ENCODE peak calls at places on chromosomes 16 and 17, in eight cellular contexts. One of them, this sample, is unnamed. For H3K4me1, the result is how much of the 10 kb centered on the place peaks cover.

GRCh38 chr16:24070851-24071250 is 185.3 kb upstream of the CACNG3 start:
- DNase-seq in NT2/D1: peak
- DNase-seq in colonic mucosa: no peak
- DNase-seq in fibroblast of lung: peak
- DNase-seq in IMR-90: peak
- DNase-seq in PC-3: peak
- DNase-seq in HCT116: peak
- DNase-seq in neural progenitor cell: peak
- DNase-seq in this sample: peak

GRCh38 chr16:2035431-2036199 is 8.9 kb downstream of the NHERF2 start:
- DNase-seq in NT2/D1: no peak
- DNase-seq in neural progenitor cell: peak
- DNase-seq in fibroblast of lung: peak
- DNase-seq in IMR-90: peak
- DNase-seq in PC-3: peak
- DNase-seq in colonic mucosa: peak
- DNase-seq in HCT116: no peak
- DNase-seq in this sample: peak

GRCh38 chr16:78462261-78463208 is 363.1 kb downstream of the WWOX start:
- DNase-seq in IMR-90: no peak
- DNase-seq in HCT116: no peak
- DNase-seq in fibroblast of lung: no peak
- DNase-seq in colonic mucosa: peak
- DNase-seq in PC-3: no peak
- DNase-seq in neural progenitor cell: peak
- DNase-seq in NT2/D1: no peak
- DNase-seq in this sample: no peak

GRCh38 chr17:64472564-64472963 is 23.6 kb downstream of the MILR1 start:
- DNase-seq in PC-3: no peak
- DNase-seq in HCT116: no peak
- DNase-seq in neural progenitor cell: no peak
- DNase-seq in IMR-90: no peak
- DNase-seq in colonic mucosa: no peak
- DNase-seq in NT2/D1: no peak
- DNase-seq in fibroblast of lung: no peak
- DNase-seq in this sample: no peak

GRCh38 chr16:83762141-83763024 is 45.4 kb upstream of the HSBP1 start:
- DNase-seq in HCT116: no peak
- DNase-seq in neural progenitor cell: no peak
- DNase-seq in fibroblast of lung: no peak
- DNase-seq in IMR-90: no peak
- DNase-seq in colonic mucosa: no peak
- DNase-seq in NT2/D1: no peak
- DNase-seq in PC-3: no peak
- DNase-seq in this sample: no peak

GRCh38 chr16:58843675-58844074 is 109.6 kb upstream of the GOT2 start:
- DNase-seq in NT2/D1: peak
- DNase-seq in colonic mucosa: no peak
- DNase-seq in HCT116: peak
- DNase-seq in IMR-90: peak
- DNase-seq in neural progenitor cell: peak
- DNase-seq in fibroblast of lung: peak
- DNase-seq in PC-3: peak
- DNase-seq in this sample: peak

GRCh38 chr16:66650707-66651473 is 45.7 kb downstream of the CMTM4 start:
- DNase-seq in HCT116: peak
- DNase-seq in colonic mucosa: peak
- DNase-seq in NT2/D1: peak
- DNase-seq in fibroblast of lung: peak
- DNase-seq in PC-3: peak
- DNase-seq in neural progenitor cell: peak
- DNase-seq in IMR-90: peak
- DNase-seq in this sample: peak

GRCh38 chr16:66508914-66509496 is 40.9 kb downstream of the TK2 start:
- DNase-seq in colonic mucosa: no peak
- DNase-seq in HCT116: no peak
- DNase-seq in neural progenitor cell: no peak
- DNase-seq in IMR-90: no peak
- DNase-seq in PC-3: no peak
- DNase-seq in fibroblast of lung: no peak
- DNase-seq in NT2/D1: no peak
- DNase-seq in this sample: no peak

GRCh38 chr16:56029026-56029425 is 153.9 kb upstream of the CES5A start:
- DNase-seq in PC-3: no peak
- DNase-seq in colonic mucosa: no peak
- DNase-seq in HCT116: no peak
- DNase-seq in NT2/D1: no peak
- DNase-seq in IMR-90: no peak
- DNase-seq in neural progenitor cell: no peak
- DNase-seq in fibroblast of lung: no peak
- DNase-seq in this sample: no peak

GRCh38 chr17:50359998-50360461 is 13.0 kb downstream of the MRPL27 start:
- DNase-seq in PC-3: no peak
- DNase-seq in neural progenitor cell: no peak
- DNase-seq in fibroblast of lung: no peak
- DNase-seq in IMR-90: no peak
- DNase-seq in HCT116: no peak
- DNase-seq in colonic mucosa: no peak
- DNase-seq in NT2/D1: no peak
- DNase-seq in this sample: no peak

GRCh38 chr17:20267459-20267842 is 199.9 kb downstream of the LGALS9B start:
- DNase-seq in colonic mucosa: no peak
- DNase-seq in PC-3: no peak
- DNase-seq in neural progenitor cell: no peak
- DNase-seq in NT2/D1: no peak
- DNase-seq in fibroblast of lung: no peak
- DNase-seq in HCT116: no peak
- DNase-seq in IMR-90: no peak
- DNase-seq in this sample: no peak

GRCh38 chr17:60720763-60721531 is 43.3 kb downstream of the BCAS3 start:
- DNase-seq in fibroblast of lung: peak
- DNase-seq in colonic mucosa: peak
- DNase-seq in neural progenitor cell: peak
- DNase-seq in IMR-90: peak
- DNase-seq in PC-3: peak
- DNase-seq in NT2/D1: peak
- DNase-seq in HCT116: peak
- DNase-seq in this sample: peak

GRCh38 chr17:67531291-67531690 is 154.2 kb downstream of the PITPNC1 start:
- DNase-seq in fibroblast of lung: no peak
- DNase-seq in PC-3: no peak
- DNase-seq in neural progenitor cell: no peak
- DNase-seq in colonic mucosa: no peak
- DNase-seq in NT2/D1: no peak
- DNase-seq in HCT116: no peak
- DNase-seq in IMR-90: no peak
- DNase-seq in this sample: no peak

GRCh38 chr16:20253825-20254224 is 73.5 kb downstream of the GP2 start:
- DNase-seq in HCT116: no peak
- DNase-seq in neural progenitor cell: no peak
- DNase-seq in IMR-90: no peak
- DNase-seq in NT2/D1: no peak
- DNase-seq in colonic mucosa: no peak
- DNase-seq in PC-3: no peak
- DNase-seq in fibroblast of lung: no peak
- DNase-seq in this sample: no peak

GRCh38 chr16:20243731-20244281 is 83.5 kb downstream of the GP2 start:
- DNase-seq in colonic mucosa: no peak
- DNase-seq in neural progenitor cell: no peak
- DNase-seq in PC-3: no peak
- DNase-seq in NT2/D1: peak
- DNase-seq in IMR-90: no peak
- DNase-seq in HCT116: no peak
- DNase-seq in fibroblast of lung: no peak
- DNase-seq in this sample: no peak

GRCh38 chr16:20255002-20255401 is 72.3 kb downstream of the GP2 start:
- DNase-seq in IMR-90: no peak
- DNase-seq in neural progenitor cell: no peak
- DNase-seq in PC-3: no peak
- DNase-seq in HCT116: no peak
- DNase-seq in NT2/D1: no peak
- DNase-seq in fibroblast of lung: no peak
- DNase-seq in colonic mucosa: no peak
- DNase-seq in this sample: no peak

GRCh38 chr16:20249247-20249646 is 78.1 kb downstream of the GP2 start:
- DNase-seq in NT2/D1: no peak
- DNase-seq in IMR-90: no peak
- DNase-seq in HCT116: no peak
- DNase-seq in PC-3: no peak
- DNase-seq in colonic mucosa: no peak
- DNase-seq in fibroblast of lung: no peak
- DNase-seq in neural progenitor cell: no peak
- DNase-seq in this sample: no peak
- H3K4me3 ChIP-seq in NT2/D1: no peak
- H3K4me3 ChIP-seq in IMR-90: no peak
- H3K4me3 ChIP-seq in HCT116: no peak
- H3K4me3 ChIP-seq in PC-3: no peak
- H3K4me3 ChIP-seq in colonic mucosa: no peak
- H3K4me3 ChIP-seq in fibroblast of lung: no peak
- H3K4me3 ChIP-seq in neural progenitor cell: no peak
- H3K4me3 ChIP-seq in this sample: no peak

GRCh38 chr17:42521666-42522262 is 14.3 kb upstream of the NAGLU start:
- DNase-seq in fibroblast of lung: peak
- DNase-seq in PC-3: no peak
- DNase-seq in NT2/D1: no peak
- DNase-seq in HCT116: no peak
- DNase-seq in IMR-90: no peak
- DNase-seq in colonic mucosa: no peak
- DNase-seq in neural progenitor cell: no peak
- DNase-seq in this sample: no peak

GRCh38 chr17:42521036-42521435 is 15.0 kb upstream of the NAGLU start:
- DNase-seq in NT2/D1: no peak
- DNase-seq in fibroblast of lung: no peak
- DNase-seq in colonic mucosa: no peak
- DNase-seq in neural progenitor cell: no peak
- DNase-seq in HCT116: no peak
- DNase-seq in IMR-90: no peak
- DNase-seq in PC-3: no peak
- DNase-seq in this sample: peak

GRCh38 chr17:42519546-42520444 is 16.2 kb upstream of the NAGLU start:
- DNase-seq in IMR-90: peak
- DNase-seq in fibroblast of lung: peak
- DNase-seq in PC-3: peak
- DNase-seq in HCT116: peak
- DNase-seq in NT2/D1: peak
- DNase-seq in colonic mucosa: peak
- DNase-seq in neural progenitor cell: peak
- DNase-seq in this sample: peak

GRCh38 chr17:42518755-42519545 is 17.1 kb upstream of the NAGLU start:
- DNase-seq in IMR-90: no peak
- DNase-seq in HCT116: no peak
- DNase-seq in colonic mucosa: peak
- DNase-seq in PC-3: no peak
- DNase-seq in neural progenitor cell: no peak
- DNase-seq in NT2/D1: no peak
- DNase-seq in fibroblast of lung: peak
- DNase-seq in this sample: peak

GRCh38 chr17:42520540-42520951 is 15.5 kb upstream of the NAGLU start:
- DNase-seq in colonic mucosa: no peak
- DNase-seq in PC-3: no peak
- DNase-seq in neural progenitor cell: peak
- DNase-seq in HCT116: no peak
- DNase-seq in IMR-90: no peak
- DNase-seq in NT2/D1: no peak
- DNase-seq in fibroblast of lung: no peak
- DNase-seq in this sample: no peak
- H3K4me1 ChIP-seq in colonic mucosa: under half
- H3K4me1 ChIP-seq in PC-3: under half
- H3K4me1 ChIP-seq in neural progenitor cell: under half
- H3K4me1 ChIP-seq in HCT116: under half
- H3K4me1 ChIP-seq in IMR-90: half or more
- H3K4me1 ChIP-seq in NT2/D1: under half
- H3K4me1 ChIP-seq in fibroblast of lung: half or more
- H3K4me1 ChIP-seq in this sample: half or more

DNA sequence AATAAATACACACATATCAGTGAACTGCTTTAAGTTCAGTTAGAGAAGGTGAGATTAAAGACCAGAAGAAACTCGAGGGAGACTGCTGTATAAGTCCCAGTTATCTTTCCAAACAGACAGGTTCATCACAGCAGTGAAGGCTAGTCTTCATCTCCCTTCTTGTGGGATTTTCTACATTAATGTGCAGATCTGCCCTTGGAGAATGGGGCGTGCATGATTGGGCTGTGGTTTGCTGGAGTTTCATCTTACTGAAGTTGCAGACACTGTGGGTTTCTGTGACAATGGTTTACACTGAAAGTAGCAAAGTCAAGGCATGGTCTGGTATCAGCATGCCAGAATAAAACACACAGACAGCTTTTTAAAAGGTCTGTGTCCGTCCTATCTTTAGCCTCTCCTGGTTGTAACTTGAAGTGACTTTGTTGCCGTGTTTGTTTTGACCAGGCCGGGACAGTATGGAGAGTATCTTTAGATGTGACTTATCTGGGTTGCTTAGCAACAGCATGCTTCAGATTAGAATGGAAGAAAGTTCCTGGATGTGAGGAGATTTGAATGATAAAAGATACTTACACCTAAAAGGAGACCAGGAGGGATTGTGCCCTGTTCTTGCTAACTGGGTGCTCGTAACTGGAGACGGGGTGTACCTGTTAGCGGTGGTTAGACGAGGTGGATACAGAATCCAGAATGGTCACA is 16.1 kb downstream of the NAA60 start:
- DNase-seq in colonic mucosa: no peak
- DNase-seq in PC-3: peak
- DNase-seq in fibroblast of lung: no peak
- DNase-seq in neural progenitor cell: peak
- DNase-seq in NT2/D1: no peak
- DNase-seq in IMR-90: peak
- DNase-seq in HCT116: no peak
- DNase-seq in this sample: peak
- H3K9ac ChIP-seq in colonic mucosa: peak
- H3K9ac ChIP-seq in PC-3: peak
- H3K9ac ChIP-seq in fibroblast of lung: no peak
- H3K9ac ChIP-seq in neural progenitor cell: peak
- H3K9ac ChIP-seq in NT2/D1: peak
- H3K9ac ChIP-seq in IMR-90: peak
- H3K9ac ChIP-seq in HCT116: peak
- H3K9ac ChIP-seq in this sample: peak

GRCh38 chr17:27295945-27296344 is 2.0 kb downstream of the WSB1 start:
- DNase-seq in HCT116: no peak
- DNase-seq in IMR-90: no peak
- DNase-seq in neural progenitor cell: no peak
- DNase-seq in colonic mucosa: peak
- DNase-seq in fibroblast of lung: no peak
- DNase-seq in NT2/D1: no peak
- DNase-seq in PC-3: peak
- DNase-seq in this sample: peak

GRCh38 chr17:27290916-27291598 is 2.9 kb upstream of the WSB1 start:
- DNase-seq in colonic mucosa: no peak
- DNase-seq in PC-3: peak
- DNase-seq in fibroblast of lung: no peak
- DNase-seq in neural progenitor cell: no peak
- DNase-seq in HCT116: no peak
- DNase-seq in NT2/D1: no peak
- DNase-seq in IMR-90: no peak
- DNase-seq in this sample: no peak

GRCh38 chr17:27294689-27295630 is 1.0 kb downstream of the WSB1 start:
- DNase-seq in IMR-90: peak
- DNase-seq in neural progenitor cell: peak
- DNase-seq in colonic mucosa: peak
- DNase-seq in HCT116: peak
- DNase-seq in NT2/D1: no peak
- DNase-seq in fibroblast of lung: peak
- DNase-seq in PC-3: peak
- DNase-seq in this sample: peak

GRCh38 chr17:27293898-27294688 is at the start of gene WSB1:
- DNase-seq in HCT116: peak
- DNase-seq in PC-3: peak
- DNase-seq in IMR-90: peak
- DNase-seq in NT2/D1: peak
- DNase-seq in colonic mucosa: peak
- DNase-seq in neural progenitor cell: peak
- DNase-seq in fibroblast of lung: peak
- DNase-seq in this sample: peak

GRCh38 chr17:27293359-27293897 is 486 bp upstream of the WSB1 start:
- DNase-seq in HCT116: no peak
- DNase-seq in colonic mucosa: peak
- DNase-seq in IMR-90: no peak
- DNase-seq in fibroblast of lung: no peak
- DNase-seq in PC-3: no peak
- DNase-seq in NT2/D1: no peak
- DNase-seq in neural progenitor cell: peak
- DNase-seq in this sample: no peak
- H3K4me3 ChIP-seq in HCT116: peak
- H3K4me3 ChIP-seq in colonic mucosa: peak
- H3K4me3 ChIP-seq in IMR-90: no peak
- H3K4me3 ChIP-seq in fibroblast of lung: peak
- H3K4me3 ChIP-seq in PC-3: peak
- H3K4me3 ChIP-seq in NT2/D1: no peak
- H3K4me3 ChIP-seq in neural progenitor cell: peak
- H3K4me3 ChIP-seq in this sample: peak